ENCODE peak calls at places on chromosome 22, in five cellular contexts. One of them, this sample, is unnamed.
A peak's percentile ranks its signal among the peaks of the same experiment; 100 is the strongest.

GRCh38 chr22:29380032-29380781 is 8.2 kb downstream of the AP1B1 start:
- DNase-seq in GM23248: peak; percentile 58
- DNase-seq in NCI-H1092 treated with DMSO at 0.1 percent for 48 hours: no peak
- DNase-seq in coronary artery: no peak
- DNase-seq in upper lobe of right lung: peak; percentile 37
- DNase-seq in this sample: peak; percentile 58

GRCh38 chr22:46045459-46046298 is 68.7 kb upstream of the WNT7B start:
- DNase-seq in GM23248: peak; percentile 27
- DNase-seq in NCI-H1092 treated with DMSO at 0.1 percent for 48 hours: no peak
- DNase-seq in coronary artery: peak; percentile 88
- DNase-seq in upper lobe of right lung: peak; percentile 70
- DNase-seq in this sample: peak; percentile 58

GRCh38 chr22:19937616-19938473 is 3.7 kb upstream of the COMT start:
- DNase-seq in GM23248: no peak
- DNase-seq in NCI-H1092 treated with DMSO at 0.1 percent for 48 hours: no peak
- DNase-seq in coronary artery: no peak
- DNase-seq in upper lobe of right lung: peak; percentile 64
- DNase-seq in this sample: no peak

GRCh38 chr22:42868751-42869251 is 11.7 kb upstream of the ARFGAP3 start:
- DNase-seq in GM23248: no peak
- DNase-seq in NCI-H1092 treated with DMSO at 0.1 percent for 48 hours: peak; percentile 54
- DNase-seq in coronary artery: peak; percentile 83
- DNase-seq in upper lobe of right lung: peak; percentile 85
- DNase-seq in this sample: peak; percentile 83

GRCh38 chr22:37566903-37567798 is 6.9 kb downstream of the CDC42EP1 start:
- DNase-seq in GM23248: peak; percentile 63
- DNase-seq in NCI-H1092 treated with DMSO at 0.1 percent for 48 hours: peak; percentile 71
- DNase-seq in coronary artery: no peak
- DNase-seq in upper lobe of right lung: peak; percentile 95
- DNase-seq in this sample: peak; percentile 96

GRCh38 chr22:35883028-35883620 is 145.5 kb downstream of the RBFOX2 start:
- DNase-seq in GM23248: peak; percentile 71
- DNase-seq in NCI-H1092 treated with DMSO at 0.1 percent for 48 hours: no peak
- DNase-seq in coronary artery: no peak
- DNase-seq in upper lobe of right lung: no peak
- DNase-seq in this sample: no peak

GRCh38 chr22:35102663-35103062 is 36.7 kb downstream of the ISX start:
- DNase-seq in GM23248: peak; percentile 16
- DNase-seq in NCI-H1092 treated with DMSO at 0.1 percent for 48 hours: no peak
- DNase-seq in coronary artery: no peak
- DNase-seq in upper lobe of right lung: no peak
- DNase-seq in this sample: no peak

GRCh38 chr22:30044369-30044768 is 35.9 kb upstream of the HORMAD2 start:
- DNase-seq in GM23248: peak; percentile 96
- DNase-seq in NCI-H1092 treated with DMSO at 0.1 percent for 48 hours: peak; percentile 2
- DNase-seq in coronary artery: no peak
- DNase-seq in upper lobe of right lung: no peak
- DNase-seq in this sample: peak; percentile 92

GRCh38 chr22:35746248-35746647 is 28.6 kb downstream of the APOL5 start:
- DNase-seq in GM23248: no peak
- DNase-seq in NCI-H1092 treated with DMSO at 0.1 percent for 48 hours: no peak
- DNase-seq in coronary artery: no peak
- DNase-seq in upper lobe of right lung: no peak
- DNase-seq in this sample: no peak

GRCh38 chr22:36850016-36850415 is 10.8 kb upstream of the NCF4 start:
- DNase-seq in GM23248: no peak
- DNase-seq in NCI-H1092 treated with DMSO at 0.1 percent for 48 hours: no peak
- DNase-seq in coronary artery: no peak
- DNase-seq in upper lobe of right lung: peak; percentile 57
- DNase-seq in this sample: no peak

GRCh38 chr22:45657701-45658100 is 13.9 kb upstream of the ATXN10 start:
- DNase-seq in GM23248: no peak
- DNase-seq in NCI-H1092 treated with DMSO at 0.1 percent for 48 hours: no peak
- DNase-seq in coronary artery: no peak
- DNase-seq in upper lobe of right lung: no peak
- DNase-seq in this sample: no peak

GRCh38 chr22:27668828-27669797 is 132.4 kb downstream of the MN1 start:
- DNase-seq in GM23248: peak; percentile 65
- DNase-seq in NCI-H1092 treated with DMSO at 0.1 percent for 48 hours: no peak
- DNase-seq in coronary artery: no peak
- DNase-seq in upper lobe of right lung: no peak
- DNase-seq in this sample: peak; percentile 87

GRCh38 chr22:26430600-26430999 is 1.5 kb downstream of the ASPHD2 start:
- DNase-seq in GM23248: no peak
- DNase-seq in NCI-H1092 treated with DMSO at 0.1 percent for 48 hours: no peak
- DNase-seq in coronary artery: no peak
- DNase-seq in upper lobe of right lung: no peak
- DNase-seq in this sample: no peak

GRCh38 chr22:25137577-25138525 is 61.8 kb upstream of the CRYBB3 start:
- DNase-seq in GM23248: no peak
- DNase-seq in NCI-H1092 treated with DMSO at 0.1 percent for 48 hours: no peak
- DNase-seq in coronary artery: no peak
- DNase-seq in upper lobe of right lung: no peak
- DNase-seq in this sample: no peak

GRCh38 chr22:42992092-42992491 is 22.9 kb downstream of the PACSIN2 start:
- DNase-seq in GM23248: no peak
- DNase-seq in NCI-H1092 treated with DMSO at 0.1 percent for 48 hours: no peak
- DNase-seq in coronary artery: no peak
- DNase-seq in upper lobe of right lung: no peak
- DNase-seq in this sample: peak; percentile 77

GRCh38 chr22:44181033-44181911 is 547 bp downstream of the PARVG start:
- DNase-seq in GM23248: no peak
- DNase-seq in NCI-H1092 treated with DMSO at 0.1 percent for 48 hours: no peak
- DNase-seq in coronary artery: no peak
- DNase-seq in upper lobe of right lung: peak; percentile 76
- DNase-seq in this sample: no peak

GRCh38 chr22:28799834-28800307 is 498 bp downstream of the XBP1 start:
- DNase-seq in GM23248: peak; percentile 83
- DNase-seq in NCI-H1092 treated with DMSO at 0.1 percent for 48 hours: peak; percentile 33
- DNase-seq in coronary artery: peak; percentile 83
- DNase-seq in upper lobe of right lung: peak; percentile 87
- DNase-seq in this sample: peak; percentile 87

GRCh38 chr22:22037740-22038139 is 55.2 kb upstream of the TOP3B start:
- DNase-seq in GM23248: peak; percentile 30
- DNase-seq in NCI-H1092 treated with DMSO at 0.1 percent for 48 hours: no peak
- DNase-seq in coronary artery: no peak
- DNase-seq in upper lobe of right lung: no peak
- DNase-seq in this sample: no peak

GRCh38 chr22:46088541-46089311 is 61.6 kb upstream of the PPARA start:
- DNase-seq in GM23248: peak; percentile 91
- DNase-seq in NCI-H1092 treated with DMSO at 0.1 percent for 48 hours: no peak
- DNase-seq in coronary artery: peak; percentile 86
- DNase-seq in upper lobe of right lung: peak; percentile 73
- DNase-seq in this sample: peak; percentile 91

GRCh38 chr22:27580311-27580897 is 221.2 kb downstream of the MN1 start:
- DNase-seq in GM23248: peak; percentile 19
- DNase-seq in NCI-H1092 treated with DMSO at 0.1 percent for 48 hours: no peak
- DNase-seq in coronary artery: no peak
- DNase-seq in upper lobe of right lung: no peak
- DNase-seq in this sample: no peak

GRCh38 chr22:44109417-44109816 is 71.3 kb upstream of the PARVG start:
- DNase-seq in GM23248: no peak
- DNase-seq in NCI-H1092 treated with DMSO at 0.1 percent for 48 hours: no peak
- DNase-seq in coronary artery: no peak
- DNase-seq in upper lobe of right lung: peak; percentile 8
- DNase-seq in this sample: peak; percentile 48

GRCh38 chr22:17954200-17954859 is 70.0 kb downstream of the MICAL3 start:
- DNase-seq in GM23248: no peak
- DNase-seq in NCI-H1092 treated with DMSO at 0.1 percent for 48 hours: no peak
- DNase-seq in coronary artery: no peak
- DNase-seq in upper lobe of right lung: no peak
- DNase-seq in this sample: peak; percentile 14